ENCODE peak calls at places on chromosomes 16 and 17, in eight cellular contexts. One of them, this sample, is unnamed.
A peak's percentile ranks its signal among the peaks of the same experiment; 100 is the strongest.

GRCh38 chr16:19014456-19014855 is 30.7 kb downstream of the TMC7 start:
- DNase-seq in CD8-positive, alpha-beta T cell: no peak
- DNase-seq in AG04450: no peak
- DNase-seq in cardiac muscle cell: peak; percentile 22
- DNase-seq in left ventricle myocardium inferior: no peak
- DNase-seq in pancreas: no peak
- DNase-seq in coronary artery: no peak
- DNase-seq in AG09309: no peak
- DNase-seq in this sample: no peak

GRCh38 chr17:49739662-49740271 is 24.2 kb downstream of the FAM117A start:
- DNase-seq in cardiac muscle cell: peak; percentile 84
- DNase-seq in AG09309: no peak
- DNase-seq in pancreas: peak; percentile 85
- DNase-seq in AG04450: no peak
- DNase-seq in left ventricle myocardium inferior: peak; percentile 84
- DNase-seq in coronary artery: no peak
- DNase-seq in CD8-positive, alpha-beta T cell: peak; percentile 95
- DNase-seq in this sample: peak; percentile 84

GRCh38 chr17:29138184-29138955 is 41.8 kb downstream of the MYO18A start:
- DNase-seq in AG04450: no peak
- DNase-seq in AG09309: no peak
- DNase-seq in coronary artery: no peak
- DNase-seq in CD8-positive, alpha-beta T cell: peak; percentile 35
- DNase-seq in pancreas: no peak
- DNase-seq in cardiac muscle cell: no peak
- DNase-seq in left ventricle myocardium inferior: no peak
- DNase-seq in this sample: no peak

GRCh38 chr16:77834600-77834963 is 46.2 kb downstream of the VAT1L start:
- DNase-seq in pancreas: no peak
- DNase-seq in left ventricle myocardium inferior: no peak
- DNase-seq in cardiac muscle cell: peak; percentile 68
- DNase-seq in AG04450: peak; percentile 88
- DNase-seq in AG09309: peak; percentile 58
- DNase-seq in coronary artery: no peak
- DNase-seq in CD8-positive, alpha-beta T cell: no peak
- DNase-seq in this sample: no peak

GRCh38 chr16:2339521-2340484 is 725 bp downstream of the ABCA3 start:
- DNase-seq in CD8-positive, alpha-beta T cell: peak; percentile 22
- DNase-seq in coronary artery: no peak
- DNase-seq in AG04450: no peak
- DNase-seq in pancreas: peak; percentile 85
- DNase-seq in AG09309: no peak
- DNase-seq in cardiac muscle cell: peak; percentile 12
- DNase-seq in left ventricle myocardium inferior: peak; percentile 52
- DNase-seq in this sample: peak; percentile 58

GRCh38 chr17:79618383-79619067 is 7.7 kb upstream of the RBFOX3 start:
- DNase-seq in cardiac muscle cell: no peak
- DNase-seq in left ventricle myocardium inferior: peak; percentile 2
- DNase-seq in AG09309: no peak
- DNase-seq in AG04450: no peak
- DNase-seq in coronary artery: peak; percentile 45
- DNase-seq in CD8-positive, alpha-beta T cell: no peak
- DNase-seq in pancreas: peak; percentile 35
- DNase-seq in this sample: no peak

GRCh38 chr17:4477286-4477791 is 21.3 kb upstream of the SPNS2 start:
- DNase-seq in left ventricle myocardium inferior: no peak
- DNase-seq in cardiac muscle cell: no peak
- DNase-seq in AG04450: no peak
- DNase-seq in CD8-positive, alpha-beta T cell: no peak
- DNase-seq in coronary artery: no peak
- DNase-seq in pancreas: no peak
- DNase-seq in AG09309: no peak
- DNase-seq in this sample: no peak

GRCh38 chr16:11208916-11209665 is 46.9 kb downstream of the SOCS1 start:
- DNase-seq in AG09309: no peak
- DNase-seq in coronary artery: no peak
- DNase-seq in pancreas: no peak
- DNase-seq in AG04450: no peak
- DNase-seq in cardiac muscle cell: no peak
- DNase-seq in CD8-positive, alpha-beta T cell: no peak
- DNase-seq in left ventricle myocardium inferior: no peak
- DNase-seq in this sample: no peak

GRCh38 chr17:48792033-48792798 is 24.8 kb downstream of the TTLL6 start:
- DNase-seq in AG09309: no peak
- DNase-seq in CD8-positive, alpha-beta T cell: no peak
- DNase-seq in pancreas: no peak
- DNase-seq in coronary artery: no peak
- DNase-seq in left ventricle myocardium inferior: no peak
- DNase-seq in cardiac muscle cell: no peak
- DNase-seq in AG04450: no peak
- DNase-seq in this sample: no peak

GRCh38 chr16:8585942-8586341 is 4.4 kb downstream of the TMEM114 start:
- DNase-seq in left ventricle myocardium inferior: no peak
- DNase-seq in pancreas: no peak
- DNase-seq in AG04450: no peak
- DNase-seq in cardiac muscle cell: no peak
- DNase-seq in coronary artery: no peak
- DNase-seq in CD8-positive, alpha-beta T cell: no peak
- DNase-seq in AG09309: no peak
- DNase-seq in this sample: no peak

GRCh38 chr17:36463916-36464764 is 22.3 kb upstream of the ZNHIT3 start:
- DNase-seq in left ventricle myocardium inferior: peak; percentile 40
- DNase-seq in cardiac muscle cell: peak; percentile 90
- DNase-seq in pancreas: peak; percentile 83
- DNase-seq in AG04450: no peak
- DNase-seq in coronary artery: no peak
- DNase-seq in CD8-positive, alpha-beta T cell: no peak
- DNase-seq in AG09309: no peak
- DNase-seq in this sample: peak; percentile 56

GRCh38 chr16:84368327-84368996 is at the start of gene ATP2C2:
- DNase-seq in AG04450: no peak
- DNase-seq in left ventricle myocardium inferior: no peak
- DNase-seq in AG09309: no peak
- DNase-seq in pancreas: peak; percentile 83
- DNase-seq in cardiac muscle cell: no peak
- DNase-seq in coronary artery: no peak
- DNase-seq in CD8-positive, alpha-beta T cell: no peak
- DNase-seq in this sample: peak; percentile 78

GRCh38 chr16:2726923-2727322 is 6.9 kb upstream of the PRSS27 start:
- DNase-seq in AG09309: no peak
- DNase-seq in cardiac muscle cell: no peak
- DNase-seq in left ventricle myocardium inferior: no peak
- DNase-seq in coronary artery: no peak
- DNase-seq in CD8-positive, alpha-beta T cell: no peak
- DNase-seq in AG04450: no peak
- DNase-seq in pancreas: no peak
- DNase-seq in this sample: no peak

GRCh38 chr16:83233153-83233552 is 574.6 kb upstream of the HSBP1 start:
- DNase-seq in CD8-positive, alpha-beta T cell: no peak
- DNase-seq in AG04450: no peak
- DNase-seq in cardiac muscle cell: peak; percentile 14
- DNase-seq in coronary artery: no peak
- DNase-seq in left ventricle myocardium inferior: no peak
- DNase-seq in AG09309: no peak
- DNase-seq in pancreas: no peak
- DNase-seq in this sample: no peak

GRCh38 chr17:44795421-44795820 is 34.7 kb downstream of the GJC1 start:
- DNase-seq in cardiac muscle cell: no peak
- DNase-seq in AG09309: no peak
- DNase-seq in left ventricle myocardium inferior: no peak
- DNase-seq in AG04450: no peak
- DNase-seq in pancreas: no peak
- DNase-seq in coronary artery: no peak
- DNase-seq in CD8-positive, alpha-beta T cell: no peak
- DNase-seq in this sample: no peak

DNA sequence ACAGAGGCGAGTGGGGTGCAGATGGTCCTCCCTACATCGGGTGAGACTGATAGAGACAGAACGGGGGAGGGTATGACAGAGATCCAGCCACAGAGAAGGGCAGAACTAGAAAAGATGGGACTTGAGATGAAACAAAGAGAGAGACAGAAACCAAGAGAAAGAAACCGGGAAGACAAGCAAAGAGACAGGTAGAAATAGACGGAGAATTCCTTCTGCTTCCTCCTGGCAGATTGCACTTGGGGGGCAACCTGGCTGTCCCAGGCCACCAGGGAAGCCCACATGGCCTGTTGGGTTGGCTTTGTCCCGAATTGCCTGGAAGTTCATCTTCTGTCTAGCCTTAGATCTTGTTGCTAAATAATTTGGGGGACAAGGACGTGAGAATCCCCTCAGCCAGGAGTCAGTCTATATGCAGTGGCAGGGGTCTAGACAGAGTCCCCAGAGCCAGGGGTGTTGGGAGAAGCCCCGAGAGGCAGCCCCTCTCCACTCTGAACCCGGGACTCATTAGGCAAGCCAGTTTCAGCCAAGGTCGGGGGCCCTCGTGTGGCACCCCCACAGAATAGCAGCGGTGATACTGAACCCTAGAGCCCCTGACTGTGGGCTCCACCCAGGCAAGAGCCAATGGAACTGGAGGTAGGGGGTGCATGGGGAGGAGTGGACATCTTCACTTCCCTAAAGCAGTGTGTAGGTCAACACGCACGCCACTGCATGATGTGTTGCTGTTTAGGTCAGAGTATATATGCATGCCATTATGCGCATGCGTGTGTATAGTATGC is 626 bp upstream of the TSPOAP1 start:
- DNase-seq in AG09309: no peak
- DNase-seq in coronary artery: no peak
- DNase-seq in CD8-positive, alpha-beta T cell: peak; percentile 68
- DNase-seq in AG04450: no peak
- DNase-seq in cardiac muscle cell: no peak
- DNase-seq in left ventricle myocardium inferior: peak; percentile 30
- DNase-seq in pancreas: no peak
- DNase-seq in this sample: peak; percentile 37
- TF ChIP-seq CTCF in AG09309: peak; percentile 25
- TF ChIP-seq CTCF in coronary artery: no peak
- TF ChIP-seq CTCF in CD8-positive, alpha-beta T cell: peak; percentile 84
- TF ChIP-seq CTCF in AG04450: peak; percentile 31
- TF ChIP-seq CTCF in cardiac muscle cell: peak; percentile 36
- TF ChIP-seq CTCF in left ventricle myocardium inferior: peak; percentile 26
- TF ChIP-seq CTCF in pancreas: no peak
- TF ChIP-seq CTCF in this sample: no peak

DNA sequence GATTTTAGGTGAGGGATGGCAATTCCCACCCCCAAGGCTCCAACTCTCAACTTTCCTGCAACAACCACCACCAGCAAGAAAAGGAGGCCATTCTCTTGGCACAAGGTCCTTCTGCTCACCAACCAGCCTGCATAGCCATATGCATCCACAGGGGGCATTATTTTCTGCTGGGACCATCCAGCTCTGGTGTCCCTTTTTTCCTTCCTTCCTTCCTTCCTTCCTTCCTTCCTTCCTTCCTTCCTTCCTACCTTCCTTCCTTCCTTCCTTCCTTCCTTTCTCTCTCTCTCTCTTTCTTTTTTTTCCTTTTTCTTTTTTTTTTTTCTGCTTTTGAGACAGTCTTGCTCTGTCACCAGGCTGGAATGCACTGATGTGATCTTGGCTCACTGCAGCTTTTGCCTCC is 21.1 kb upstream of the COX10 start:
- DNase-seq in AG04450: no peak
- DNase-seq in coronary artery: no peak
- DNase-seq in pancreas: no peak
- DNase-seq in left ventricle myocardium inferior: no peak
- DNase-seq in AG09309: no peak
- DNase-seq in CD8-positive, alpha-beta T cell: no peak
- DNase-seq in cardiac muscle cell: no peak
- DNase-seq in this sample: no peak
- TF ChIP-seq CTCF in AG04450: peak; percentile 43
- TF ChIP-seq CTCF in coronary artery: no peak
- TF ChIP-seq CTCF in pancreas: no peak
- TF ChIP-seq CTCF in left ventricle myocardium inferior: peak; percentile 29
- TF ChIP-seq CTCF in AG09309: no peak
- TF ChIP-seq CTCF in CD8-positive, alpha-beta T cell: no peak
- TF ChIP-seq CTCF in cardiac muscle cell: peak; percentile 23
- TF ChIP-seq CTCF in this sample: no peak

GRCh38 chr17:74309902-74310301 is 16.1 kb upstream of the KIF19 start:
- DNase-seq in CD8-positive, alpha-beta T cell: no peak
- DNase-seq in AG04450: no peak
- DNase-seq in coronary artery: no peak
- DNase-seq in left ventricle myocardium inferior: no peak
- DNase-seq in pancreas: no peak
- DNase-seq in AG09309: no peak
- DNase-seq in cardiac muscle cell: no peak
- DNase-seq in this sample: no peak

GRCh38 chr17:74303300-74303699 is 22.7 kb upstream of the KIF19 start:
- DNase-seq in CD8-positive, alpha-beta T cell: no peak
- DNase-seq in AG04450: no peak
- DNase-seq in pancreas: no peak
- DNase-seq in cardiac muscle cell: no peak
- DNase-seq in left ventricle myocardium inferior: no peak
- DNase-seq in coronary artery: no peak
- DNase-seq in AG09309: no peak
- DNase-seq in this sample: no peak

GRCh38 chr17:74307984-74308773 is 17.8 kb upstream of the KIF19 start:
- DNase-seq in CD8-positive, alpha-beta T cell: no peak
- DNase-seq in left ventricle myocardium inferior: peak; percentile 68
- DNase-seq in cardiac muscle cell: peak; percentile 56
- DNase-seq in pancreas: no peak
- DNase-seq in AG09309: no peak
- DNase-seq in AG04450: no peak
- DNase-seq in coronary artery: no peak
- DNase-seq in this sample: no peak

GRCh38 chr17:74305865-74306654 is 20.0 kb upstream of the KIF19 start:
- DNase-seq in pancreas: no peak
- DNase-seq in coronary artery: no peak
- DNase-seq in cardiac muscle cell: no peak
- DNase-seq in CD8-positive, alpha-beta T cell: no peak
- DNase-seq in left ventricle myocardium inferior: no peak
- DNase-seq in AG09309: no peak
- DNase-seq in AG04450: no peak
- DNase-seq in this sample: no peak
- TF ChIP-seq CTCF in pancreas: no peak
- TF ChIP-seq CTCF in coronary artery: no peak
- TF ChIP-seq CTCF in cardiac muscle cell: no peak
- TF ChIP-seq CTCF in CD8-positive, alpha-beta T cell: no peak
- TF ChIP-seq CTCF in left ventricle myocardium inferior: peak; percentile 19
- TF ChIP-seq CTCF in AG09309: no peak
- TF ChIP-seq CTCF in AG04450: no peak
- TF ChIP-seq CTCF in this sample: no peak

DNA sequence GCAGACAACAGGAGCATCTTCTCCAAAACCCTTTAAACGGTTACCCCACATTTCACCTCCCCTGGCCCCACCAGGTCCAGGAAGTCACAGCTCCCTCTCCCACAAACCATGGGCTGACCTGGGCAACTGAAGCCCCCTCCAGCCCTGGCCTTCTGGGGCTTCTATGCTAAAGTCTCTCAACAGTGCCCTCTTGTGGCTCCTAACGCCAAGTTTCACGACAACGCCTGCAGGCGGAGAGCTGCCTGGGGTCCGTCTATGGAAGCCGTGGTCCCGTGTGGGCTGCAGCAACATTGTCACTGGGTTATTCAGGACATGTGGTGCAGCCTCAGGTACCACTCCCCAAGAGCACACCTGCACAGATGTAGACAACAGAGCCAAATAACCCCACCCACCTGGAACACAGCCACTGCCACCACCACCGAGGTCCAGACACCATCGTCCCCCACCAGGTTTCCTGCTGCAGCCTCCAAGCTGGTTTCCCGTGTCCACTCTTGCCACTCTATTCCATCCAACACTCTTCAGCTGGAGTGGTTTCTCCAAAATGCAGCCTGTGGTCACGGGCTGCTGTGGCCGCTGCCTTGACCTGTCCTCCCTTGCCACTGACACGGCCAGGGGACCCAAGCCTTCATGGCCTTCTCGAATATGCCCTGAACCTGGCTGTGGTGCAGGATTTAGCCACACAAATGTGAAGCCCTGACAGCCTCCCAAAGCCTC is 19.1 kb downstream of the C16orf95 start:
- DNase-seq in left ventricle myocardium inferior: no peak
- DNase-seq in CD8-positive, alpha-beta T cell: peak; percentile 13
- DNase-seq in pancreas: no peak
- DNase-seq in AG04450: no peak
- DNase-seq in cardiac muscle cell: peak; percentile 26
- DNase-seq in coronary artery: no peak
- DNase-seq in AG09309: no peak
- DNase-seq in this sample: no peak
- TF ChIP-seq CTCF in left ventricle myocardium inferior: peak; percentile 70
- TF ChIP-seq CTCF in CD8-positive, alpha-beta T cell: peak; percentile 38
- TF ChIP-seq CTCF in pancreas: peak; percentile 44
- TF ChIP-seq CTCF in AG04450: peak; percentile 64
- TF ChIP-seq CTCF in cardiac muscle cell: peak; percentile 72
- TF ChIP-seq CTCF in coronary artery: peak; percentile 52
- TF ChIP-seq CTCF in AG09309: peak; percentile 57
- TF ChIP-seq CTCF in this sample: peak; percentile 28